ENCODE peak calls at places on chromosomes 12 and 14, in four cellular contexts. One of them, this sample, is unnamed.

GRCh38 chr12:22083167-22083566 is 37.1 kb downstream of the CMAS start:
- DNase-seq in astrocyte of the spinal cord: peak
- DNase-seq in HCT116: peak
- DNase-seq in activated B cell treated with CpG ODN at 0.5 μM for 24 hours: no peak
- DNase-seq in this sample: peak

GRCh38 chr12:89968151-89968699 is 259.6 kb upstream of the ATP2B1 start:
- DNase-seq in HCT116: no peak
- DNase-seq in astrocyte of the spinal cord: no peak
- DNase-seq in activated B cell treated with CpG ODN at 0.5 μM for 24 hours: no peak
- DNase-seq in this sample: no peak

GRCh38 chr14:68510201-68510600 is 282.7 kb downstream of the ZFP36L1 start:
- DNase-seq in astrocyte of the spinal cord: peak
- DNase-seq in HCT116: no peak
- DNase-seq in activated B cell treated with CpG ODN at 0.5 μM for 24 hours: no peak
- DNase-seq in this sample: no peak

GRCh38 chr12:32399373-32400113 is at the start of gene FGD4:
- DNase-seq in HCT116: peak
- DNase-seq in activated B cell treated with CpG ODN at 0.5 μM for 24 hours: peak
- DNase-seq in astrocyte of the spinal cord: peak
- DNase-seq in this sample: peak

GRCh38 chr12:119868992-119869391 is 8.1 kb downstream of the CIT start:
- DNase-seq in astrocyte of the spinal cord: peak
- DNase-seq in activated B cell treated with CpG ODN at 0.5 μM for 24 hours: no peak
- DNase-seq in HCT116: no peak
- DNase-seq in this sample: no peak

GRCh38 chr14:96162265-96162664 is 42.4 kb upstream of the BDKRB2 start:
- DNase-seq in astrocyte of the spinal cord: no peak
- DNase-seq in activated B cell treated with CpG ODN at 0.5 μM for 24 hours: no peak
- DNase-seq in HCT116: no peak
- DNase-seq in this sample: no peak

GRCh38 chr14:68281497-68281896 is 461.9 kb downstream of the RAD51B start:
- DNase-seq in HCT116: no peak
- DNase-seq in astrocyte of the spinal cord: no peak
- DNase-seq in activated B cell treated with CpG ODN at 0.5 μM for 24 hours: no peak
- DNase-seq in this sample: no peak

GRCh38 chr12:13080276-13080675 is 23.2 kb downstream of the GSG1 start:
- DNase-seq in astrocyte of the spinal cord: no peak
- DNase-seq in activated B cell treated with CpG ODN at 0.5 μM for 24 hours: no peak
- DNase-seq in HCT116: no peak
- DNase-seq in this sample: no peak

GRCh38 chr14:104135904-104136471 is 2.4 kb upstream of the KIF26A start:
- DNase-seq in HCT116: no peak
- DNase-seq in activated B cell treated with CpG ODN at 0.5 μM for 24 hours: no peak
- DNase-seq in astrocyte of the spinal cord: no peak
- DNase-seq in this sample: no peak
- TF ChIP-seq CTCF in HCT116: no peak
- TF ChIP-seq CTCF in activated B cell treated with CpG ODN at 0.5 μM for 24 hours: no peak
- TF ChIP-seq CTCF in astrocyte of the spinal cord: no peak
- TF ChIP-seq CTCF in this sample: no peak

DNA sequence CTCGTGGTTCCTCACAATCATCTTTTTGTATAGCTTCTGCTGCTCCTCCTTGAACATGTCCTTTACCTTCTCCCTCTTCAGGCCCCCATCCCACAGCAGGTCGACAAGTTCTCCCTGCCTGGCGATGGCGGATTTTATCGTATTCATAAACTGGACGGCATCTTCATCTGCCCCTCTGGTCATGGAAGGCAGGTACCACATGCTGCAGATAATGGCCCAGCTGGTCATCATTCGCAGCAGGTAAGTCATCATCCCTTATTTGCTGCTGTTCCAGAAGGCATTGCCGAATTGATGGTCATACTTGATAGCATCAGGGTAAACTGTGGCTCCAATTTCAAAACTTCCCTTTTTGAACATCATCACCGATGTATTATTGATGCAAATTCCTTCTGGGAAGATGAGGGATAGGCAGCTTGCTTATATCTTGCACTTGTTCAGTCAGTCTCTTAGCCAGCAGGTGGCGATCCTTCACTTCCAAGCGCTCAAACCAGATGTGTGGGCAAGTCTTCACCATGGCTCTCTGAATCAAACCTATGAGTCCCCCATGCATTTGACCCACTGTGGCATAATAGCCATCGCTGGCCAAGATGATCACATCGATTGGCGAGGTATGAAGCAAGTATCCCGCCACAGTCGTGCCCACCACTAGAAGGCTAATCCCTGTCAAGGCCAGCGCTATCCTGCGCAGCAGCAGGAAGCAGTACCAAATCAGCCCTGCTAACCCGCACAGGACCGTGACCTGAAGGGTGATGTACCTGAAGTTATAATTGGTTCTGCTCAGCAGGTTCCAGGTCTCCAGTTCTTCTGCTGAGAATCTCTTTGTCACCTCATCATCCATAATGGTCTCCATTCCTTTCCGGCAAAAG is 381.5 kb upstream of the STXBP6 start:
- DNase-seq in HCT116: no peak
- DNase-seq in astrocyte of the spinal cord: no peak
- DNase-seq in activated B cell treated with CpG ODN at 0.5 μM for 24 hours: no peak
- DNase-seq in this sample: no peak
- TF ChIP-seq CTCF in HCT116: no peak
- TF ChIP-seq CTCF in astrocyte of the spinal cord: no peak
- TF ChIP-seq CTCF in activated B cell treated with CpG ODN at 0.5 μM for 24 hours: no peak
- TF ChIP-seq CTCF in this sample: no peak

GRCh38 chr14:95018845-95019244 is 138.5 kb downstream of the DICER1 start:
- DNase-seq in activated B cell treated with CpG ODN at 0.5 μM for 24 hours: no peak
- DNase-seq in astrocyte of the spinal cord: no peak
- DNase-seq in HCT116: no peak
- DNase-seq in this sample: no peak

GRCh38 chr14:95023886-95024285 is 133.4 kb downstream of the DICER1 start:
- DNase-seq in astrocyte of the spinal cord: no peak
- DNase-seq in activated B cell treated with CpG ODN at 0.5 μM for 24 hours: no peak
- DNase-seq in HCT116: no peak
- DNase-seq in this sample: no peak

GRCh38 chr14:95023115-95023514 is 134.2 kb downstream of the DICER1 start:
- DNase-seq in astrocyte of the spinal cord: no peak
- DNase-seq in HCT116: no peak
- DNase-seq in activated B cell treated with CpG ODN at 0.5 μM for 24 hours: no peak
- DNase-seq in this sample: no peak

GRCh38 chr14:95024380-95024779 is 132.9 kb downstream of the DICER1 start:
- DNase-seq in HCT116: no peak
- DNase-seq in activated B cell treated with CpG ODN at 0.5 μM for 24 hours: no peak
- DNase-seq in astrocyte of the spinal cord: no peak
- DNase-seq in this sample: no peak

DNA sequence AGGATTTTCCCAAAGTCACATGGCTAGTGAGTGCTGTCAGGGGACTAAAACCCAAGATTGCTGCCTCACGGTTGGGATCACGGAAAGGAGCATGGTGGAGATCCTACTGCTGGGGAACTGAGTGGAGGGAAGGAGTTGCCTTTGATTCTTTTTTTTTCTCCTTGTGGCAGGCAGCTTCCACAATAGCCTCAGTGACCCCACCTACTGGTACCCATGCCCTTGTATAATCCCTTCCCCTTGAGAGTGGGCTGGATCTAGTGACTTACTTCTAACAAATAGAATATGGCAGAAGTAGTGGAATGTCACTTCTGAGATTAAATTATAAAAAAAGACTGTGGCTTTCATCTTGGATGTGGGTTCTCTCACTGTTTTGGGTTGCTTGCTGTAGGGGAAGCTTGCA is 135.7 kb downstream of the DICER1 start:
- DNase-seq in astrocyte of the spinal cord: no peak
- DNase-seq in activated B cell treated with CpG ODN at 0.5 μM for 24 hours: no peak
- DNase-seq in HCT116: no peak
- DNase-seq in this sample: no peak
- TF ChIP-seq CTCF in astrocyte of the spinal cord: no peak
- TF ChIP-seq CTCF in activated B cell treated with CpG ODN at 0.5 μM for 24 hours: no peak
- TF ChIP-seq CTCF in HCT116: peak
- TF ChIP-seq CTCF in this sample: no peak

GRCh38 chr12:9372202-9372601 is 164.0 kb upstream of the PZP start:
- DNase-seq in HCT116: no peak
- DNase-seq in activated B cell treated with CpG ODN at 0.5 μM for 24 hours: no peak
- DNase-seq in astrocyte of the spinal cord: no peak
- DNase-seq in this sample: no peak
- TF ChIP-seq CTCF in HCT116: peak
- TF ChIP-seq CTCF in activated B cell treated with CpG ODN at 0.5 μM for 24 hours: no peak
- TF ChIP-seq CTCF in astrocyte of the spinal cord: peak
- TF ChIP-seq CTCF in this sample: peak

GRCh38 chr14:22558221-22558913 is 30.7 kb downstream of the DAD1 start:
- DNase-seq in astrocyte of the spinal cord: no peak
- DNase-seq in HCT116: no peak
- DNase-seq in activated B cell treated with CpG ODN at 0.5 μM for 24 hours: no peak
- DNase-seq in this sample: no peak
- TF ChIP-seq CTCF in astrocyte of the spinal cord: peak
- TF ChIP-seq CTCF in HCT116: no peak
- TF ChIP-seq CTCF in activated B cell treated with CpG ODN at 0.5 μM for 24 hours: no peak
- TF ChIP-seq CTCF in this sample: no peak

GRCh38 chr12:124040737-124041136 is 67.7 kb downstream of the ZNF664 start:
- DNase-seq in HCT116: no peak
- DNase-seq in astrocyte of the spinal cord: no peak
- DNase-seq in activated B cell treated with CpG ODN at 0.5 μM for 24 hours: no peak
- DNase-seq in this sample: no peak
- TF ChIP-seq CTCF in HCT116: no peak
- TF ChIP-seq CTCF in astrocyte of the spinal cord: no peak
- TF ChIP-seq CTCF in activated B cell treated with CpG ODN at 0.5 μM for 24 hours: no peak
- TF ChIP-seq CTCF in this sample: no peak

This sample was measured in GM13976.